ENCODE peak calls at places on chromosomes 11 and 22, in four cellular contexts. One of them, this sample, is unnamed.

GRCh38 chr11:7591107-7591894 is 77.5 kb downstream of the PPFIBP2 start:
- DNase-seq in foreskin fibroblast: no peak
- DNase-seq in fibroblast of lung: no peak
- DNase-seq in lung: no peak
- DNase-seq in this sample: no peak

GRCh38 chr11:130418756-130419155 is 9.7 kb downstream of the ADAMTS8 start:
- DNase-seq in foreskin fibroblast: peak; percentile 72
- DNase-seq in fibroblast of lung: peak; percentile 50
- DNase-seq in lung: no peak
- DNase-seq in this sample: peak; percentile 40

GRCh38 chr11:76688146-76688545 is 17.6 kb upstream of the LRRC32 start:
- DNase-seq in foreskin fibroblast: no peak
- DNase-seq in fibroblast of lung: no peak
- DNase-seq in lung: no peak
- DNase-seq in this sample: no peak

GRCh38 chr22:25111579-25112517 is 87.8 kb upstream of the CRYBB3 start:
- DNase-seq in foreskin fibroblast: peak; percentile 11
- DNase-seq in fibroblast of lung: no peak
- DNase-seq in lung: peak; percentile 75
- DNase-seq in this sample: no peak

GRCh38 chr22:20648306-20648903 is 125.5 kb upstream of the SERPIND1 start:
- DNase-seq in foreskin fibroblast: no peak
- DNase-seq in fibroblast of lung: no peak
- DNase-seq in lung: peak; percentile 24
- DNase-seq in this sample: no peak

GRCh38 chr11:61021661-61022212 is 50.3 kb downstream of the CD6 start:
- DNase-seq in foreskin fibroblast: no peak
- DNase-seq in fibroblast of lung: no peak
- DNase-seq in lung: no peak
- DNase-seq in this sample: no peak

GRCh38 chr11:69497221-69497787 is 15.8 kb downstream of the LINC01488 start:
- DNase-seq in foreskin fibroblast: peak; percentile 98
- DNase-seq in fibroblast of lung: peak; percentile 99
- DNase-seq in lung: peak; percentile 89
- DNase-seq in this sample: peak; percentile 97

GRCh38 chr22:39498368-39498767 is 3.7 kb upstream of the MIEF1 start:
- DNase-seq in foreskin fibroblast: no peak
- DNase-seq in fibroblast of lung: no peak
- DNase-seq in lung: no peak
- DNase-seq in this sample: no peak

GRCh38 chr22:45240810-45241631 is at the start of gene KIAA0930:
- DNase-seq in foreskin fibroblast: peak; percentile 80
- DNase-seq in fibroblast of lung: peak; percentile 49
- DNase-seq in lung: peak; percentile 85
- DNase-seq in this sample: peak; percentile 63

GRCh38 chr22:20569059-20570058 is 61.9 kb downstream of the MED15 start:
- DNase-seq in foreskin fibroblast: peak; percentile 99
- DNase-seq in fibroblast of lung: peak; percentile 99
- DNase-seq in lung: peak; percentile 88
- DNase-seq in this sample: peak; percentile 95

GRCh38 chr22:42343551-42344081 is 73.2 kb upstream of the TCF20 start:
- DNase-seq in foreskin fibroblast: peak; percentile 37
- DNase-seq in fibroblast of lung: peak; percentile 15
- DNase-seq in lung: no peak
- DNase-seq in this sample: no peak

GRCh38 chr11:117814766-117815261 is 9.7 kb downstream of the FXYD2 start:
- DNase-seq in foreskin fibroblast: no peak
- DNase-seq in fibroblast of lung: peak; percentile 48
- DNase-seq in lung: peak; percentile 69
- DNase-seq in this sample: no peak

GRCh38 chr22:46303347-46303965 is 6.8 kb downstream of the GTSE1 start:
- DNase-seq in foreskin fibroblast: peak; percentile 76
- DNase-seq in fibroblast of lung: peak; percentile 49
- DNase-seq in lung: no peak
- DNase-seq in this sample: peak; percentile 43

GRCh38 chr22:41405588-41405987 is 23.8 kb downstream of the TEF start:
- DNase-seq in foreskin fibroblast: no peak
- DNase-seq in fibroblast of lung: no peak
- DNase-seq in lung: no peak
- DNase-seq in this sample: no peak

GRCh38 chr22:27507935-27508504 is 293.5 kb downstream of the MN1 start:
- DNase-seq in foreskin fibroblast: peak; percentile 49
- DNase-seq in fibroblast of lung: peak; percentile 57
- DNase-seq in lung: no peak
- DNase-seq in this sample: peak; percentile 35

GRCh38 chr11:113593698-113594308 is 112.3 kb downstream of the TMPRSS5 start:
- DNase-seq in foreskin fibroblast: no peak
- DNase-seq in fibroblast of lung: peak; percentile 55
- DNase-seq in lung: no peak
- DNase-seq in this sample: peak; percentile 16

GRCh38 chr11:56852131-56852530 is 103.6 kb upstream of the OR9G4 start:
- DNase-seq in foreskin fibroblast: no peak
- DNase-seq in fibroblast of lung: no peak
- DNase-seq in lung: no peak
- DNase-seq in this sample: no peak

GRCh38 chr11:68127791-68128681 is 6.8 kb upstream of the CHKA start:
- DNase-seq in foreskin fibroblast: peak; percentile 74
- DNase-seq in fibroblast of lung: peak; percentile 61
- DNase-seq in lung: peak; percentile 77
- DNase-seq in this sample: peak; percentile 33
- H3K4me3 ChIP-seq in foreskin fibroblast: peak overlapping the region; percentile 38
- H3K4me3 ChIP-seq in fibroblast of lung: peak overlapping the region; percentile 49
- H3K4me3 ChIP-seq in lung: peak overlapping the region; percentile 1
- H3K4me3 ChIP-seq in this sample: peak overlapping the region; percentile 40

DNA sequence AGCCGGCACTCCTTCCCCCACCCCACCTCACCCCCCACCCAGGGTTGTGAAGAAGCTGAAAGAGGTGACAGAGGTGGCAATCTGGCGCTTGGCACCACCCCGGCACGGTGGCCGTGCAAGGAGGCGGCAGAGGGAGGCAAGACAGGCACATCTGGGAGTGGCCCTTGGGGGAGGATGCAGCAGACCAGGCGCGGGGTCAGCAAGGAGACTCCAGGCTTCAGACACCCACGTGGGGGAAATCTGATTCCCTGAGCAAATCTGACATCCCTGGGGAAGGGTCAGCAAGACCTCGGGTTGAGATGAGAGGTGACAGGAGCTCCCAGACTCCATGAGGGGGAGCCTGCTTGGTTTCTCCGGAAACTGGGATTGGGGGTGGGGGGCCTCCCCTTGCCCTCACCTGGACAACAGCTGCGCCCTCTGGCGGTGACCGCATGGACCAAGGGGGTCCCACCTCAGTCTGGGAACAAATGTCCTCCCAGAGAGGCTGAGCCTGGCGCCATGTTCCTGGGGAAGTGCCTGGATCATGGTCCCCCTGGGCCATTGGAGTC is 4.0 kb upstream of the RCOR2 start:
- DNase-seq in foreskin fibroblast: peak; percentile 28
- DNase-seq in fibroblast of lung: no peak
- DNase-seq in lung: no peak
- DNase-seq in this sample: no peak
- TF ChIP-seq CTCF in foreskin fibroblast: peak; percentile 51
- TF ChIP-seq CTCF in fibroblast of lung: peak; percentile 34
- TF ChIP-seq CTCF in lung: no peak
- TF ChIP-seq CTCF in this sample: peak; percentile 50

GRCh38 chr22:35229865-35230264 is 27.4 kb upstream of the HMGXB4 start:
- DNase-seq in foreskin fibroblast: no peak
- DNase-seq in fibroblast of lung: no peak
- DNase-seq in lung: no peak
- DNase-seq in this sample: no peak

GRCh38 chr22:35227248-35227647 is 30.0 kb upstream of the HMGXB4 start:
- DNase-seq in foreskin fibroblast: no peak
- DNase-seq in fibroblast of lung: no peak
- DNase-seq in lung: no peak
- DNase-seq in this sample: no peak

GRCh38 chr22:35230839-35231584 is 26.3 kb upstream of the HMGXB4 start:
- DNase-seq in foreskin fibroblast: no peak
- DNase-seq in fibroblast of lung: no peak
- DNase-seq in lung: no peak
- DNase-seq in this sample: no peak

GRCh38 chr22:35231585-35232084 is 25.7 kb upstream of the HMGXB4 start:
- DNase-seq in foreskin fibroblast: peak; percentile 78
- DNase-seq in fibroblast of lung: peak; percentile 52
- DNase-seq in lung: peak; percentile 73
- DNase-seq in this sample: peak; percentile 69

GRCh38 chr22:35230417-35230816 is 26.9 kb upstream of the HMGXB4 start:
- DNase-seq in foreskin fibroblast: no peak
- DNase-seq in fibroblast of lung: no peak
- DNase-seq in lung: no peak
- DNase-seq in this sample: no peak
- H3K4me3 ChIP-seq in foreskin fibroblast: no peak overlapping the region
- H3K4me3 ChIP-seq in fibroblast of lung: no peak overlapping the region
- H3K4me3 ChIP-seq in lung: no peak overlapping the region
- H3K4me3 ChIP-seq in this sample: no peak overlapping the region

GRCh38 chr22:48489551-48490512 is 1337.8 kb downstream of the BRD1 start:
- DNase-seq in foreskin fibroblast: peak; percentile 12
- DNase-seq in fibroblast of lung: peak; percentile 34
- DNase-seq in lung: no peak
- DNase-seq in this sample: no peak

GRCh38 chr22:48486163-48486957 is 1341.3 kb downstream of the BRD1 start:
- DNase-seq in foreskin fibroblast: no peak
- DNase-seq in fibroblast of lung: no peak
- DNase-seq in lung: no peak
- DNase-seq in this sample: no peak

GRCh38 chr22:48490513-48491411 is 1336.9 kb downstream of the BRD1 start:
- DNase-seq in foreskin fibroblast: no peak
- DNase-seq in fibroblast of lung: no peak
- DNase-seq in lung: no peak
- DNase-seq in this sample: no peak

GRCh38 chr22:48488149-48488551 is 1339.5 kb downstream of the BRD1 start:
- DNase-seq in foreskin fibroblast: no peak
- DNase-seq in fibroblast of lung: no peak
- DNase-seq in lung: no peak
- DNase-seq in this sample: no peak

GRCh38 chr22:48488611-48489456 is 1338.8 kb downstream of the BRD1 start:
- DNase-seq in foreskin fibroblast: no peak
- DNase-seq in fibroblast of lung: no peak
- DNase-seq in lung: no peak
- DNase-seq in this sample: no peak
- TF ChIP-seq CTCF in foreskin fibroblast: no peak
- TF ChIP-seq CTCF in fibroblast of lung: no peak
- TF ChIP-seq CTCF in lung: no peak
- TF ChIP-seq CTCF in this sample: no peak

GRCh38 chr11:9758676-9759518 is 95.0 kb downstream of the SWAP70 start:
- DNase-seq in foreskin fibroblast: peak; percentile 94
- DNase-seq in fibroblast of lung: peak; percentile 72
- DNase-seq in lung: peak; percentile 58
- DNase-seq in this sample: peak; percentile 55

GRCh38 chr11:9757809-9758675 is 94.2 kb downstream of the SWAP70 start:
- DNase-seq in foreskin fibroblast: peak; percentile 93
- DNase-seq in fibroblast of lung: peak; percentile 67
- DNase-seq in lung: peak; percentile 87
- DNase-seq in this sample: peak; percentile 67

GRCh38 chr11:9759519-9760179 is 95.8 kb downstream of the SWAP70 start:
- DNase-seq in foreskin fibroblast: peak; percentile 100
- DNase-seq in fibroblast of lung: peak; percentile 100
- DNase-seq in lung: peak; percentile 66
- DNase-seq in this sample: peak; percentile 95

GRCh38 chr11:9761441-9761945 is 97.6 kb downstream of the SWAP70 start:
- DNase-seq in foreskin fibroblast: no peak
- DNase-seq in fibroblast of lung: no peak
- DNase-seq in lung: no peak
- DNase-seq in this sample: no peak

DNA sequence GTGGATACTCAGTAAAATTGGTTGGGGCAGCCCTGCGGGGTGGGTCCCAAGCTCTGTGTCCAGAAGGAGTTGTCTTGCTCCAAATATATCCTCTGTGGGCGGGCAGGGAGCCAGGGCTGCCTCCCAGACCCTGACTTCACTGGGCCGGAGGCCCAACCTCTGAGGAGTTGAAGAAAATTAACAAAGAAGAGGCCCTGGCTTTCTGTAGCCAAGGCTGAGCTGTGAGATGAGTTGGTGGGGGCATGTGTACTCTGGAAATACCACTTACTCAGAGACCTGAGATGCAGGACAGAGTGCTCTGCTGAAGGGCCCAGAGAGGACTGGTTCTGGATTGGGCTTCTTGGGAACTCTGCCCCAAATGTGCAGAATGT is 96.3 kb downstream of the SWAP70 start:
- DNase-seq in foreskin fibroblast: peak; percentile 97
- DNase-seq in fibroblast of lung: peak; percentile 96
- DNase-seq in lung: peak; percentile 67
- DNase-seq in this sample: peak; percentile 97
- H3K4me3 ChIP-seq in foreskin fibroblast: no peak overlapping the region
- H3K4me3 ChIP-seq in fibroblast of lung: no peak overlapping the region
- H3K4me3 ChIP-seq in lung: no peak overlapping the region
- H3K4me3 ChIP-seq in this sample: no peak overlapping the region

DNA sequence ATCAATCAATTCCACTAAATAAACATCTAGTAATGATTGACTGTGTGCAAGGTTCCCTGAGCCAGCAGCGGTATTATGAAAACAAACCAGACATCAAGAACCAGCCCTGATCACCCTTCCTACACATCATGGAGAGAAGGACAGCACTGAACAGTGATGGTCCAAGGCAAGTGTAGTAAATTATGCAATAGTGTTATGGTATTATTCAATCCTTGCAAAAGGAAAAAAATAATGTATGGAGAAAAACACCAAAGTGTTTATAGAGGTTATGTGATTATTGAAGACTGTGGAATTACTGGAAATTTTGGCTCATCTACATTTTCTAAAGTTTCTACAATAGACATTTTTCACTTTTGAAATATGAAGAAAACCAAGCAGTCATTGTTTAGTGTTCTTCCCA is 105.3 kb downstream of the RCN1 start:
- DNase-seq in foreskin fibroblast: no peak
- DNase-seq in fibroblast of lung: no peak
- DNase-seq in lung: no peak
- DNase-seq in this sample: no peak
- TF ChIP-seq CTCF in foreskin fibroblast: no peak
- TF ChIP-seq CTCF in fibroblast of lung: no peak
- TF ChIP-seq CTCF in lung: no peak
- TF ChIP-seq CTCF in this sample: no peak

DNA sequence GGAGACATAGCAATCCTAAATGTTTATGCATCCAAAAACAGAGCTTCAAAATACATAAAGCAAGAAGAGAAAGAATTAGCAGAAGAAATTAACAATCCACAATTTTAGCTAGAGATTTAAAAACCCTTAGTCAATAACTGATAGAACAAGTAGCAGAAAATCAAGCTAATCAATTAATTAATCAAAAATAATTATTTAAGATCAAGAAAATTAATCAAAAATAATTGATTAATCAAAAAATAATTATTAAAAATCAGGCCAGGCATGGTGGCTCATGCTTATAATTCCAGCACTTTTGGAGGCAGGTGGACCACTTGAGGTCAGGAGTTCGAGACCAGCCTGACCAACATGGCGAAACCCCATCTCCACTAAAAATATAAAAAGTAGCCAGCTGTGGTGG is 29.2 kb downstream of the C11orf24 start:
- DNase-seq in foreskin fibroblast: no peak
- DNase-seq in fibroblast of lung: no peak
- DNase-seq in lung: no peak
- DNase-seq in this sample: no peak
- H3K4me3 ChIP-seq in foreskin fibroblast: no peak overlapping the region
- H3K4me3 ChIP-seq in fibroblast of lung: no peak overlapping the region
- H3K4me3 ChIP-seq in lung: no peak overlapping the region
- H3K4me3 ChIP-seq in this sample: no peak overlapping the region

GRCh38 chr11:107916671-107917241 is 11.5 kb upstream of the RAB39A start:
- DNase-seq in foreskin fibroblast: peak; percentile 10
- DNase-seq in fibroblast of lung: peak; percentile 8
- DNase-seq in lung: no peak
- DNase-seq in this sample: peak; percentile 12
- TF ChIP-seq CTCF in foreskin fibroblast: peak; percentile 60
- TF ChIP-seq CTCF in fibroblast of lung: peak; percentile 18
- TF ChIP-seq CTCF in lung: no peak
- TF ChIP-seq CTCF in this sample: peak; percentile 53